ENCODE peak calls at places on chromosomes 16 and 17, in ten cellular contexts. N is nephron progenitor cell, F is lower leg skin, I is H9, K is breast epithelium, V is AG10803, S is GM06990, X is WTC11, J is GM12865, Y is adrenal gland. W is an unnamed sample.

GRCh38 chr16:10827691-10828341 is 9.2 kb upstream of the TVP23A start:
- DNase-seq in Y (peak; percentile 81), J (no peak), K (peak; percentile 67), F (peak; percentile 90), N (no peak), I (no peak), X (no peak), S (no peak), V (peak; percentile 91), W (no peak)

GRCh38 chr16:28180660-28181556 is 30.9 kb downstream of the XPO6 start:
- DNase-seq in F (no peak), V (peak; percentile 69), X (no peak), K (no peak), I (no peak), Y (no peak), S (peak; percentile 31), J (peak; percentile 60), N (no peak), W (no peak)

GRCh38 chr16:79770244-79771064 is 169.9 kb upstream of the MAF start:
- DNase-seq in J (peak; percentile 87), F (peak; percentile 98), X (peak; percentile 87), K (peak; percentile 88), V (peak; percentile 81), Y (peak; percentile 95), N (peak; percentile 87), I (peak; percentile 92), S (peak; percentile 82), W (peak; percentile 34)

GRCh38 chr17:21263351-21263750 is 10.1 kb upstream of the NATD1 start:
- DNase-seq in X (no peak), N (no peak), Y (peak; percentile 81), J (no peak), S (no peak), I (no peak), F (no peak), V (peak; percentile 81), K (no peak), W (no peak)

GRCh38 chr16:3327514-3327913 is 22.2 kb downstream of the ZNF75A start:
- DNase-seq in F (no peak), X (no peak), V (no peak), S (no peak), K (no peak), I (no peak), J (no peak), N (no peak), Y (no peak), W (no peak)

GRCh38 chr17:31550389-31551056 is 159.0 kb downstream of the RAB11FIP4 start:
- DNase-seq in V (no peak), S (no peak), Y (no peak), F (no peak), J (no peak), I (no peak), X (no peak), K (no peak), N (no peak), W (no peak)

GRCh38 chr17:16442141-16442540 is 26.8 kb downstream of the TRPV2 start:
- DNase-seq in Y (no peak), N (no peak), K (no peak), F (no peak), S (no peak), V (peak; percentile 45), X (no peak), J (no peak), I (peak; percentile 45), W (no peak)

GRCh38 chr17:40552806-40553693 is 12.2 kb downstream of the CCR7 start:
- DNase-seq in X (peak; percentile 8), Y (no peak), K (no peak), S (no peak), J (no peak), F (peak; percentile 88), I (peak; percentile 26), V (no peak), N (no peak), W (no peak)

GRCh38 chr16:78045865-78046581 is 23.7 kb downstream of the CLEC3A start:
- DNase-seq in Y (peak; percentile 76), K (peak; percentile 67), N (peak; percentile 99), S (peak; percentile 32), F (no peak), V (peak; percentile 49), I (peak; percentile 94), X (peak; percentile 95), J (peak; percentile 45), W (no peak)

GRCh38 chr16:69318177-69318910 is 7.2 kb downstream of the VPS4A start:
- DNase-seq in V (no peak), Y (no peak), K (no peak), F (peak; percentile 39), J (no peak), I (no peak), S (no peak), N (no peak), X (no peak), W (no peak)

GRCh38 chr17:36934144-36934758 is 3.0 kb upstream of the LHX1 start:
- DNase-seq in F (peak; percentile 81), Y (no peak), N (no peak), X (peak; percentile 46), I (peak; percentile 72), K (no peak), S (no peak), V (no peak), J (no peak), W (no peak)
- TF ChIP-seq CTCF in F (no peak), Y (no peak), N (no peak), X (no peak), I (peak; percentile 29), K (no peak), S (no peak), V (no peak), J (no peak), W (no peak)

DNA sequence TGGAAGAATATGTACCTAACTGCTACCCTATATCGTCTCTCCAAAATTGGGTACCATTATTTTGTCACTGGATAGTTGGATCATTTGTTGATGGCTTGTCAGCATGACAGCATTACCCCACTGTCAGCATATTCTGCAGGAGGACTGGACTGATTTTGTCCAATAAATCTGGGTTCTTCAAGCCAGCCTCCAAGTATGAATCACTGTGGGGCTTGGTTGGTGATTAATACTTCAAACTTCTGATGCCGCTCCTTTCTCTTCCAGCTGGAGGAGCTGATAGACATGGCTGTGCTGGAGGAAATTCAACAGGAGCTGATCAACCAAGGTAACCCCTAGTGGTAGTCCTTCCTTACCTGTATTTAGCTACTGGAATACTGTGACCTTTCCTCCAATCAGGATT is 2.5 kb downstream of the RPAIN start:
- DNase-seq in F (no peak), N (no peak), V (peak; percentile 61), Y (no peak), I (no peak), S (no peak), K (no peak), X (no peak), J (no peak), W (no peak)
- TF ChIP-seq CTCF in F (no peak), N (no peak), V (no peak), Y (no peak), I (no peak), S (no peak), K (no peak), X (no peak), J (no peak), W (no peak)

GRCh38 chr16:2273484-2273883 is 5.6 kb upstream of the RNPS1 start:
- DNase-seq in X (no peak), I (no peak), S (no peak), V (no peak), F (no peak), N (no peak), Y (no peak), K (no peak), J (no peak), W (no peak)

GRCh38 chr16:2271848-2272461 is 4.0 kb upstream of the RNPS1 start:
- DNase-seq in Y (no peak), V (no peak), S (no peak), K (no peak), I (no peak), N (no peak), F (no peak), J (no peak), X (no peak), W (no peak)

GRCh38 chr16:2270588-2271470 is 2.9 kb upstream of the RNPS1 start:
- DNase-seq in K (no peak), N (no peak), S (no peak), F (no peak), V (no peak), X (no peak), J (no peak), I (no peak), Y (no peak), W (no peak)

GRCh38 chr16:2270070-2270462 is 2.1 kb upstream of the RNPS1 start:
- DNase-seq in F (no peak), X (no peak), V (no peak), J (no peak), Y (no peak), K (no peak), N (no peak), S (no peak), I (no peak), W (no peak)

GRCh38 chr16:2267913-2268666 is at the start of gene RNPS1:
- DNase-seq in S (peak; percentile 99), I (peak; percentile 96), N (peak; percentile 98), Y (peak; percentile 97), V (peak; percentile 92), K (peak; percentile 94), X (peak; percentile 94), J (peak; percentile 97), F (peak; percentile 99), W (peak; percentile 86)
- TF ChIP-seq CTCF in S (no peak), I (no peak), N (no peak), Y (no peak), V (no peak), K (peak; percentile 16), X (no peak), J (no peak), F (no peak), W (no peak)

GRCh38 chr17:71910002-71910401 is 210.8 kb upstream of the SOX9 start:
- DNase-seq in V (no peak), Y (no peak), X (no peak), K (no peak), F (no peak), N (no peak), J (no peak), S (no peak), I (no peak), W (no peak)

GRCh38 chr17:71900830-71901229 is 220.0 kb upstream of the SOX9 start:
- DNase-seq in X (no peak), I (no peak), K (no peak), Y (no peak), S (no peak), F (no peak), N (no peak), V (no peak), J (no peak), W (no peak)

GRCh38 chr17:71902931-71903506 is 217.8 kb upstream of the SOX9 start:
- DNase-seq in N (no peak), J (no peak), F (no peak), I (no peak), Y (no peak), S (no peak), V (peak; percentile 25), X (no peak), K (no peak), W (no peak)

GRCh38 chr17:71909155-71909554 is 211.7 kb upstream of the SOX9 start:
- DNase-seq in V (no peak), I (no peak), X (no peak), J (no peak), S (no peak), Y (no peak), K (no peak), F (no peak), N (no peak), W (no peak)

DNA sequence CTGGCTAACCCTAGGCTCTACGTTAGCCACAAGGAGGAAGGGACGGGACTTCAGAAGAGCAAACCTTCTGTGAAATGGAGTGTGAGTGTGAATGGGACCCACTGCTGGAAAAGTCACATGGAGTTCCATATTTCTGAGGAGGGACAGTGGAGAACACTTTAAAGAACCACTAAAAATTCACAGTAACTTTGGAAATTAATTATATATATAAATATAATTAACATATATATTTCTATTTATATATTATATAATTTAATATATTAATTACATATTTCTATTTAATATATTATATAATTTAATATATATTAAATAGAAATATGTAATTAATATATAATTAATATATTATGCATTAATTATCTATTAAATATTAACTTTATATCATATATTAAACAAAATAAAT is 215.2 kb upstream of the SOX9 start:
- DNase-seq in S (no peak), Y (no peak), K (no peak), V (no peak), N (no peak), J (no peak), X (no peak), I (no peak), F (no peak), W (no peak)
- TF ChIP-seq CTCF in S (no peak), Y (no peak), K (no peak), V (no peak), N (no peak), J (no peak), X (no peak), I (no peak), F (no peak), W (no peak)

W was measured in GM12864.